ENCODE peak calls at places on chromosomes 2 and 18, in nine cellular contexts. T is HCT116, R is sigmoid colon, U is K562, H is A549, M is endothelial cell of umbilical vein, V is breast epithelium, G is transverse colon, S is right lobe of liver. Y is an unnamed sample. For H3K4me1, the result is how much of the 10 kb centered on the place peaks cover.

GRCh38 chr2:238784671-238785527 is 63.0 kb upstream of the TWIST2 start:
- DNase-seq in G (peak), H (peak), S (peak), U (peak), V (peak), T (peak), R (peak), M (peak), Y (peak)

GRCh38 chr2:143429932-143430331 is 300.7 kb downstream of the ARHGAP15 start:
- DNase-seq in V (no peak), T (no peak), M (peak), S (no peak), U (no peak), H (no peak), G (no peak), R (no peak), Y (no peak)

GRCh38 chr2:81658227-81658626 is 1353.7 kb upstream of the LRRTM1 start:
- DNase-seq in M (no peak), T (peak), G (no peak), V (no peak), R (no peak), U (no peak), H (no peak), S (no peak), Y (no peak)

GRCh38 chr2:26430826-26431225 is 29.1 kb downstream of the DRC1 start:
- DNase-seq in G (no peak), U (no peak), R (no peak), T (no peak), S (no peak), H (no peak), V (no peak), M (no peak), Y (no peak)

GRCh38 chr2:10089565-10090183 is 9.5 kb upstream of the CYS1 start:
- DNase-seq in H (no peak), S (no peak), G (no peak), V (no peak), R (no peak), U (no peak), T (no peak), M (no peak), Y (no peak)

GRCh38 chr2:168090366-168091019 is 156.9 kb downstream of the STK39 start:
- DNase-seq in G (no peak), R (no peak), M (no peak), T (no peak), S (no peak), U (no peak), V (no peak), H (no peak), Y (no peak)

GRCh38 chr2:231615058-231615671 is 22.5 kb downstream of the TEX44 start:
- DNase-seq in H (no peak), G (peak), T (no peak), S (no peak), U (no peak), R (peak), M (no peak), V (no peak), Y (no peak)

GRCh38 chr2:235005603-235006259 is 53.9 kb downstream of the SH3BP4 start:
- DNase-seq in R (no peak), V (no peak), U (no peak), G (peak), M (peak), H (no peak), S (peak), T (no peak), Y (peak)

GRCh38 chr18:68494802-68495560 is 219.9 kb downstream of the TMX3 start:
- DNase-seq in S (no peak), U (no peak), T (no peak), M (no peak), R (no peak), V (no peak), H (no peak), G (no peak), Y (no peak)

GRCh38 chr18:76402026-76402990 is 92.7 kb downstream of the ZNF516 start:
- DNase-seq in H (no peak), R (peak), S (no peak), T (no peak), G (no peak), U (no peak), V (no peak), M (no peak), Y (no peak)

GRCh38 chr18:58580623-58581022 is 48.3 kb downstream of the ALPK2 start:
- DNase-seq in S (no peak), M (no peak), H (no peak), G (no peak), T (no peak), V (no peak), U (no peak), R (no peak), Y (no peak)

GRCh38 chr2:216989335-216990129 is 129.7 kb upstream of the TNP1 start:
- DNase-seq in S (no peak), G (no peak), M (no peak), R (no peak), U (no peak), H (no peak), V (no peak), T (no peak), Y (no peak)

GRCh38 chr2:20050712-20051517 is 513 bp downstream of the LAPTM4A start:
- DNase-seq in S (peak), V (peak), M (peak), G (peak), R (peak), H (peak), T (no peak), U (peak), Y (peak)

GRCh38 chr18:1002653-1003178 is 98.0 kb downstream of the ADCYAP1 start:
- DNase-seq in H (no peak), G (no peak), S (no peak), U (no peak), M (peak), V (no peak), T (no peak), R (no peak), Y (no peak)

GRCh38 chr2:200778038-200778437 is 33.7 kb upstream of the BZW1 start:
- DNase-seq in S (no peak), H (no peak), R (no peak), V (no peak), U (no peak), M (peak), T (no peak), G (no peak), Y (no peak)

GRCh38 chr18:67425724-67426123 is 90.8 kb downstream of the DSEL start:
- DNase-seq in H (peak), U (no peak), T (no peak), S (no peak), G (no peak), V (no peak), M (peak), R (no peak), Y (no peak)

GRCh38 chr2:66577331-66578041 is 142.6 kb downstream of the MEIS1 start:
- DNase-seq in H (peak), T (no peak), G (no peak), V (no peak), U (no peak), M (no peak), R (peak), S (no peak), Y (no peak)
- TF ChIP-seq POLR2A in H (no peak), T (no peak), G (no peak), V (no peak), U (no peak), M (no peak), R (no peak), S (no peak), Y (no peak)

GRCh38 chr2:119746836-119747235 is 12.9 kb upstream of the PTPN4 start:
- DNase-seq in T (no peak), V (no peak), S (no peak), M (no peak), G (no peak), U (no peak), R (no peak), H (peak), Y (no peak)
- H3K4me1 ChIP-seq in T (under half), V (under half), S (under half), M (under half), G (under half), U (under half), R (under half), H (half or more), Y (under half)

DNA sequence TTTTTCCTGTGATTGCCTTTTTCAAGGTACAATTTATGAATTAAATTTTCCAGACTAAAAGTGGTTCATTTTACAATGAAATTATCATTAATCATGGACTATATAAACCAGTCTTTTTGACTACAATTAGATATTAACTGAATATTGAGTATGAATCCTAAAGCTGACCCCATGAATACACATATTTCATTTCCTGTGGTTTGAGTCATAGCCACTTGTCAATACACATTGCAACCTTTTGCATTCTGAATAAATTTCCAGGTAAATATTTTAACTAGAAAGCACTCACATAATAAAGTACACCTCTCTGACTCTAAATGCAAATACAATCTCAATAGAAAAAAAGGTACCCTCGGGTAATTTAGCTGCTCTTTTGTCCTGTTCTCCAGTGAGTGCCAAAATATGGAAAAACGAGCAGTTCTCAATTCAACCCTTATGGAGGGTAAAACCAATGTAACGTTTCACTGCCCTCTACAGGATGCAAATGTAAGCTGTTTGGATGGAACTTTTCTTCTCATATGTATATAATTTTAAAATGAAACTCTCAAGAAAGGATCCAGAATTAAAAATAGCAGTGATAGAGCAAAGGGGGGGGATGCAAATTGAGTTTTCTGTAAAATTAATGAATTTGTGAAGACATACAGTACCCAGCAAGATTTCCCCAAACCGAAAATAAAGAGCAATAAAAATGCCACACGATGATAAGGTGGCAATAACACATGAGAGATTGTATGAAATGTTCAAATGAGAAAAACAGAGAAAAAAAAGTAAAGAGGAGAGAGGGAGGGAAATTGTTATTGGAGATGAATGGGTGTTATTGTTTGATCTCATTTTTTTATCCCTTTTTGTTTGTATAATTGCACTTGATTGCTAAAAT is 1795.7 kb upstream of the PIK3C3 start:
- DNase-seq in R (no peak), T (peak), S (no peak), G (no peak), M (peak), H (no peak), U (no peak), V (no peak), Y (no peak)
- TF ChIP-seq CTCF in R (no peak), T (peak), S (peak), G (no peak), M (peak), H (peak), U (no peak), V (peak), Y (peak)

DNA sequence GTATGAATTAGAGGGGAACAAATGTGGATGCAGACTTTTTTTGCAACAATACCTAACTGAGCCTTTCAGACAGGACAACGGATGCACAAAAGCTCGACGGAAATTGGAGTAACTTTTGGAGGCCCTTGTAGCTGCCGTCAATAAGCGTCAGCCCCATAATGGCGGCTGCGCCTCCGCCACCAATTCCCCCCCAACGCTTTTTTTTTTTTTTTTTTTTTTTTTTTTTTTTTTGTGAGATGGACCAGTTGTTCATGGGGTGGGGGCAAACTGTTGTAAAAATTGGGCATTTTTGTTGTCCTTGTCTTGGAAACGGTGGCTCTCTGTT is 138.4 kb upstream of the SIX3 start:
- DNase-seq in M (no peak), U (no peak), T (no peak), V (no peak), G (no peak), R (no peak), S (no peak), H (no peak), Y (no peak)
- TF ChIP-seq POLR2A in M (no peak), U (no peak), T (no peak), V (no peak), G (no peak), R (no peak), S (no peak), H (no peak), Y (no peak)

GRCh38 chr18:23143871-23144270 is 8.6 kb downstream of the CABLES1 start:
- DNase-seq in T (no peak), S (no peak), H (no peak), M (no peak), U (no peak), R (no peak), G (no peak), V (no peak), Y (no peak)

GRCh38 chr18:23138470-23138869 is 3.2 kb downstream of the CABLES1 start:
- DNase-seq in S (no peak), U (no peak), G (no peak), T (no peak), M (no peak), H (no peak), R (no peak), V (no peak), Y (no peak)

GRCh38 chr18:23143059-23143831 is 8.0 kb downstream of the CABLES1 start:
- DNase-seq in V (peak), T (peak), S (no peak), H (no peak), U (no peak), R (no peak), M (no peak), G (peak), Y (no peak)

GRCh38 chr18:23142285-23142929 is 7.1 kb downstream of the CABLES1 start:
- DNase-seq in S (no peak), T (no peak), U (no peak), M (no peak), H (no peak), V (no peak), R (no peak), G (no peak), Y (no peak)

GRCh38 chr18:23141022-23141999 is 6.0 kb downstream of the CABLES1 start:
- DNase-seq in G (peak), U (no peak), T (no peak), S (peak), V (no peak), R (no peak), H (no peak), M (no peak), Y (peak)
- H3K4me1 ChIP-seq in G (under half), U (under half), T (under half), S (half or more), V (under half), R (under half), H (under half), M (under half), Y (under half)

GRCh38 chr2:218271865-218272530 is 1.7 kb downstream of the PNKD start:
- DNase-seq in H (no peak), G (no peak), T (no peak), M (no peak), R (no peak), S (no peak), U (no peak), V (no peak), Y (no peak)

GRCh38 chr2:218271487-218271797 is 1.1 kb downstream of the PNKD start:
- DNase-seq in R (no peak), V (no peak), U (no peak), G (peak), S (no peak), T (no peak), H (no peak), M (no peak), Y (no peak)

GRCh38 chr2:218272531-218273212 is 2.4 kb downstream of the PNKD start:
- DNase-seq in M (peak), U (peak), S (peak), R (peak), G (peak), T (peak), V (peak), H (peak), Y (peak)

GRCh38 chr2:218270721-218271486 is 585 bp downstream of the PNKD start:
- DNase-seq in G (peak), T (no peak), S (no peak), H (no peak), U (no peak), R (no peak), V (no peak), M (peak), Y (no peak)

DNA sequence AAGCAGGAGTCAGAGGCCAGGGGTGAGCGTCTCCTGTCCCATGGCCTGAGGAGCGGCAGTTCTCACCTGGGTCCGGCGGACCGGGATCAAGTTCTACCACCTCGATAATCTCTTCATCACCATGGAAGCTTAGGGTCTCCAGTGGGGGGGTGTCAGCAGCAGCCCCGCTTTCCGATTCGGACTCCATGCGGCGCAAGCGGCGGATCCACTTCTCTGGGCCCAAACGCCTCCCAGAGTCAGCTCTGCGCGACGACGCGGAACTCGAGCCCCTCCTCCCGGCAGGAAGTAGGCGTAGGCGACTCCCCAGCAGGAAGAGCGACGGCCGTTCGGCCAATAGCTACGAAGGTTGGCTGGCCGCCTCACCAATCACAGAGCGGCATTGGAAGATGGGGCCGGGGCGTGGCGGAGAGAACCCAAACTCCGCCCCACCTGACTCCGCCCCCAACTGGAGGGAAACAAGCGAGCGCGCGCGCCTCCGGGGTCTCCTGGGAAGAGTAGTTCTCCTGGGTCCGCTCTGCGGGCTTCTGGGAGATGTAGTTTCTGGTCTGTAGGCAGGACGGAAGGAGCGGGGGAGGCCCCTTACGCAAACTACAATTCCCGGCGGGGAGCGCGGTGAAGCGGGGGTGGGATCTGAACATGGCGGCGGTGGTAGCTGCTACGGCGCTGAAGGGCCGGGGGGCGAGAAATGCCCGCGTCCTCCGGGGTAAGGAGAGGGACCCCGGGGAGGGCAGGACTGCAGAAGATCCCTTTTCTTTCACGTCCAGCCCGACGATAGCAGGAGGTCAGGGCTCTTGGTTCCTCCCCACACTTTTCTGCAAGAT is at the start of the genes AAMP and PNKD:
- DNase-seq in S (peak), V (peak), G (peak), M (peak), H (peak), T (peak), R (peak), U (peak), Y (peak)
- TF ChIP-seq CTCF in S (peak), V (peak), G (no peak), M (no peak), H (no peak), T (no peak), R (no peak), U (peak), Y (peak)

DNA sequence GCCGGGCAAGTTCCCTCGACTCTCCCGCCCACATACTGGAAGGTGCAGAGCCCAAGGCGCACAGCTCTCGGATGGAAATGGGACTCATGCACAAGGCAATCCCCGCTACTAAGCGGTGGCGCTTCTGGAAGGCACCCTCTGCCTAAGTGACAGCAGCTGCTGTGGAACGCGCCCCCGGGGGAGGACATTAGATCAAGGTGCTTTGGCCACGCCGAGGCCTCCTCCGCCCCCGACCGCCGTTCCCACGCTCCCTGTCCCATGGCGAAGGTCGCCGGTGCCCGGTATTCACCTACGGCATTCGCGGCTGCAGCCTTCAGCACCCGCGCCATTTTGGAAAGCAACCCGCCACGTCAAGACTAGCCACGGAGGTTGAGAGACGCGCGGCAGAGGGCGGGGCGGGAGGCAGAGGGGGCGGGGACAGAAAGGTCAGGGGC is at the start of gene MCEE:
- DNase-seq in H (peak), G (peak), R (peak), T (peak), U (peak), V (peak), M (peak), S (peak), Y (peak)
- TF ChIP-seq POLR2A in H (peak), G (peak), R (peak), T (no peak), U (peak), V (peak), M (no peak), S (peak), Y (no peak)

GRCh38 chr2:198448803-198449202 is 644.4 kb downstream of the PLCL1 start:
- DNase-seq in G (no peak), M (no peak), T (no peak), S (no peak), H (no peak), V (no peak), R (no peak), U (no peak), Y (no peak)

GRCh38 chr2:198452327-198452726 is 647.9 kb downstream of the PLCL1 start:
- DNase-seq in R (no peak), S (no peak), U (no peak), V (no peak), H (no peak), M (no peak), T (no peak), G (no peak), Y (no peak)

GRCh38 chr2:198456418-198456817 is 652.0 kb downstream of the PLCL1 start:
- DNase-seq in H (no peak), T (no peak), R (no peak), M (no peak), G (no peak), S (no peak), V (no peak), U (no peak), Y (no peak)

GRCh38 chr2:198453866-198454265 is 649.5 kb downstream of the PLCL1 start:
- DNase-seq in V (no peak), H (no peak), S (no peak), M (no peak), R (no peak), U (no peak), T (no peak), G (no peak), Y (no peak)
- H3K4me1 ChIP-seq in V (under half), H (under half), S (under half), M (under half), R (under half), U (under half), T (under half), G (under half), Y (under half)

DNA sequence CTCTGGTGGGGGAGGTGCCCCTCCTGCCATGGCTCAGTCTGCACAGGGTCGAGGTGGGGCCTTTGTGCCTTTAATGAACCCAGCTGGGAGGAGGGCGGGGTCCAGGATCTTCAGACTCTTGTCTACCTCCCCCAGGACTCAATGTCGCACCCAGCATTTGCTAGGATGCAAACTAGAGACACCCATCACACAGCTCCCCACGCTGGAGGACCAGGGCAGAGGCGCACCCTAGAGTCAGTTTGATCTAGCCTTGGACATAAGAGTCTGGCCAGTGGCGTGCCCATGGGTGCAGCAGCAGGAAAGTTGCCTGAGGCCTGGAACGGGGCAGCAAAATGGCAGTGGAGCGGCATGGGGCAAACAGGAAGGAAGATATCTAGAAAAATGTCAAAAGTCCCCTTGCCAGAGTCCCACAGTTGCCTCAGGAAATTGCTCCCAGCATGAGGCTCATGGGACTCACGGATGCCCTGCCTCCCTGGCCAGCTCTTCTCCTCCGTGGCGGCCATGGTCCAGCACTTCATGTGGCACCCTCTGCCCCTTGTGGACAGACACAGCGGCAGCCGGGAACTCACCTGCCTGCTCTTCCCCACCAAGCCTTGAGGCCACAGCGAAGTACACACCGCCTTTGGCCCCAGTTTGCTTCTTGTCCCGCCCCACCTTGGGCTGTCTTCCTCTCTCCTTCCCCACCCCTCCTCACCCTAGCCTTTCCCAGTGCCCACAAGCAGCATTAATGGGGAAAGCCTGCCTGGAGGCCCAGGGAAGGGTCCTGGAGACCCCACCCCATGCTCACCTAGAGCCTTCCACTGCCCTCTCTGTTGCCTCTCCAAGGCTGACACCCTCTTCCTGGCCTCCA is 17.7 kb downstream of the SH2D6 start:
- DNase-seq in M (no peak), V (no peak), H (no peak), R (no peak), U (no peak), G (no peak), S (no peak), T (no peak), Y (no peak)
- TF ChIP-seq CTCF in M (no peak), V (no peak), H (no peak), R (no peak), U (peak), G (no peak), S (no peak), T (peak), Y (no peak)